ENCODE peak calls at places on chromosomes 7 and 10, in eight cellular contexts. One of them, this sample, is unnamed.
A peak's percentile ranks its signal among the peaks of the same experiment; 100 is the strongest.

GRCh38 chr10:48568131-48568530 is 36.7 kb downstream of the ARHGAP22 start:
- DNase-seq in IMR-90: no peak
- DNase-seq in lung: no peak
- DNase-seq in prostate gland: no peak
- DNase-seq in GM10248: no peak
- DNase-seq in fibroblast of pulmonary artery: no peak
- DNase-seq in AG09309: no peak
- DNase-seq in neural crest cell: no peak
- DNase-seq in this sample: no peak

GRCh38 chr7:110962826-110963225 is 128.1 kb upstream of the LRRN3 start:
- DNase-seq in AG09309: no peak
- DNase-seq in lung: no peak
- DNase-seq in IMR-90: no peak
- DNase-seq in prostate gland: no peak
- DNase-seq in fibroblast of pulmonary artery: no peak
- DNase-seq in neural crest cell: no peak
- DNase-seq in GM10248: no peak
- DNase-seq in this sample: no peak

GRCh38 chr10:104456817-104457657 is 103.4 kb downstream of the CFAP58 start:
- DNase-seq in GM10248: no peak
- DNase-seq in AG09309: no peak
- DNase-seq in IMR-90: no peak
- DNase-seq in lung: no peak
- DNase-seq in neural crest cell: no peak
- DNase-seq in prostate gland: no peak
- DNase-seq in fibroblast of pulmonary artery: no peak
- DNase-seq in this sample: no peak

GRCh38 chr10:93023013-93023650 is 37.5 kb upstream of the CYP26C1 start:
- DNase-seq in AG09309: no peak
- DNase-seq in prostate gland: no peak
- DNase-seq in neural crest cell: no peak
- DNase-seq in IMR-90: no peak
- DNase-seq in fibroblast of pulmonary artery: no peak
- DNase-seq in GM10248: no peak
- DNase-seq in lung: no peak
- DNase-seq in this sample: no peak

GRCh38 chr7:124457841-124458240 is 307.8 kb downstream of the GPR37 start:
- DNase-seq in fibroblast of pulmonary artery: no peak
- DNase-seq in neural crest cell: no peak
- DNase-seq in lung: no peak
- DNase-seq in prostate gland: no peak
- DNase-seq in GM10248: no peak
- DNase-seq in IMR-90: peak; percentile 70
- DNase-seq in AG09309: no peak
- DNase-seq in this sample: no peak

GRCh38 chr7:37112882-37113281 is 335.8 kb downstream of the ELMO1 start:
- DNase-seq in AG09309: no peak
- DNase-seq in fibroblast of pulmonary artery: no peak
- DNase-seq in lung: no peak
- DNase-seq in prostate gland: no peak
- DNase-seq in GM10248: no peak
- DNase-seq in IMR-90: no peak
- DNase-seq in neural crest cell: no peak
- DNase-seq in this sample: no peak

GRCh38 chr10:70106958-70107791 is 25.4 kb downstream of the AIFM2 start:
- DNase-seq in IMR-90: no peak
- DNase-seq in prostate gland: no peak
- DNase-seq in GM10248: peak; percentile 69
- DNase-seq in AG09309: no peak
- DNase-seq in lung: no peak
- DNase-seq in neural crest cell: peak; percentile 59
- DNase-seq in fibroblast of pulmonary artery: no peak
- DNase-seq in this sample: no peak

GRCh38 chr10:124679401-124679800 is 64.8 kb downstream of the FAM53B start:
- DNase-seq in AG09309: no peak
- DNase-seq in neural crest cell: no peak
- DNase-seq in prostate gland: no peak
- DNase-seq in lung: no peak
- DNase-seq in IMR-90: no peak
- DNase-seq in GM10248: no peak
- DNase-seq in fibroblast of pulmonary artery: no peak
- DNase-seq in this sample: no peak

GRCh38 chr10:93115661-93116383 is 42.1 kb downstream of the CYP26A1 start:
- DNase-seq in lung: peak; percentile 64
- DNase-seq in neural crest cell: peak; percentile 62
- DNase-seq in IMR-90: peak; percentile 32
- DNase-seq in GM10248: peak; percentile 67
- DNase-seq in AG09309: no peak
- DNase-seq in fibroblast of pulmonary artery: peak; percentile 64
- DNase-seq in prostate gland: peak; percentile 55
- DNase-seq in this sample: peak; percentile 75

GRCh38 chr10:116286801-116287200 is 13.8 kb upstream of the GFRA1 start:
- DNase-seq in AG09309: no peak
- DNase-seq in fibroblast of pulmonary artery: no peak
- DNase-seq in neural crest cell: no peak
- DNase-seq in IMR-90: no peak
- DNase-seq in GM10248: no peak
- DNase-seq in lung: no peak
- DNase-seq in prostate gland: no peak
- DNase-seq in this sample: no peak

GRCh38 chr7:54932818-54933543 is 85.8 kb upstream of the EGFR start:
- DNase-seq in prostate gland: peak; percentile 72
- DNase-seq in GM10248: no peak
- DNase-seq in neural crest cell: peak; percentile 65
- DNase-seq in IMR-90: peak; percentile 66
- DNase-seq in AG09309: peak; percentile 1
- DNase-seq in lung: peak; percentile 70
- DNase-seq in fibroblast of pulmonary artery: peak; percentile 65
- DNase-seq in this sample: peak; percentile 81

GRCh38 chr7:143325215-143325614 is 9.3 kb downstream of the CLCN1 start:
- DNase-seq in neural crest cell: no peak
- DNase-seq in lung: no peak
- DNase-seq in IMR-90: peak; percentile 78
- DNase-seq in prostate gland: no peak
- DNase-seq in fibroblast of pulmonary artery: no peak
- DNase-seq in AG09309: no peak
- DNase-seq in GM10248: no peak
- DNase-seq in this sample: no peak

GRCh38 chr10:70676511-70676910 is 4.2 kb downstream of the ADAMTS14 start:
- DNase-seq in GM10248: no peak
- DNase-seq in IMR-90: no peak
- DNase-seq in AG09309: no peak
- DNase-seq in lung: no peak
- DNase-seq in neural crest cell: no peak
- DNase-seq in fibroblast of pulmonary artery: no peak
- DNase-seq in prostate gland: no peak
- DNase-seq in this sample: no peak

GRCh38 chr10:24277771-24278518 is 69.0 kb downstream of the KIAA1217 start:
- DNase-seq in AG09309: no peak
- DNase-seq in lung: no peak
- DNase-seq in fibroblast of pulmonary artery: peak; percentile 67
- DNase-seq in IMR-90: no peak
- DNase-seq in prostate gland: no peak
- DNase-seq in GM10248: no peak
- DNase-seq in neural crest cell: no peak
- DNase-seq in this sample: no peak

GRCh38 chr7:29987083-29987482 is 2.5 kb downstream of the SCRN1 start:
- DNase-seq in prostate gland: no peak
- DNase-seq in lung: no peak
- DNase-seq in neural crest cell: no peak
- DNase-seq in fibroblast of pulmonary artery: peak; percentile 34
- DNase-seq in IMR-90: peak; percentile 65
- DNase-seq in GM10248: peak; percentile 24
- DNase-seq in AG09309: no peak
- DNase-seq in this sample: no peak

GRCh38 chr10:71921319-71922027 is 42.7 kb upstream of the CHST3 start:
- DNase-seq in prostate gland: no peak
- DNase-seq in lung: no peak
- DNase-seq in IMR-90: no peak
- DNase-seq in fibroblast of pulmonary artery: peak; percentile 67
- DNase-seq in AG09309: no peak
- DNase-seq in neural crest cell: no peak
- DNase-seq in GM10248: no peak
- DNase-seq in this sample: peak; percentile 33

GRCh38 chr10:16996530-16996964 is 133.1 kb downstream of the CUBN start:
- DNase-seq in prostate gland: no peak
- DNase-seq in neural crest cell: no peak
- DNase-seq in fibroblast of pulmonary artery: peak; percentile 82
- DNase-seq in AG09309: no peak
- DNase-seq in lung: no peak
- DNase-seq in GM10248: no peak
- DNase-seq in IMR-90: peak; percentile 36
- DNase-seq in this sample: no peak

GRCh38 chr7:888081-889024 is 12.0 kb downstream of the GET4 start:
- DNase-seq in GM10248: no peak
- DNase-seq in AG09309: no peak
- DNase-seq in IMR-90: no peak
- DNase-seq in neural crest cell: no peak
- DNase-seq in prostate gland: no peak
- DNase-seq in fibroblast of pulmonary artery: no peak
- DNase-seq in lung: no peak
- DNase-seq in this sample: no peak

GRCh38 chr7:41628926-41629325 is 74.0 kb downstream of the INHBA start:
- DNase-seq in fibroblast of pulmonary artery: peak; percentile 3
- DNase-seq in IMR-90: peak; percentile 66
- DNase-seq in GM10248: no peak
- DNase-seq in neural crest cell: no peak
- DNase-seq in prostate gland: no peak
- DNase-seq in AG09309: no peak
- DNase-seq in lung: no peak
- DNase-seq in this sample: no peak

GRCh38 chr10:47024399-47025252 is 113.4 kb downstream of the PTPN20 start:
- DNase-seq in fibroblast of pulmonary artery: peak; percentile 61
- DNase-seq in GM10248: peak; percentile 82
- DNase-seq in lung: peak; percentile 41
- DNase-seq in neural crest cell: peak; percentile 53
- DNase-seq in AG09309: no peak
- DNase-seq in IMR-90: peak; percentile 62
- DNase-seq in prostate gland: peak; percentile 39
- DNase-seq in this sample: peak; percentile 85
- TF ChIP-seq CTCF in fibroblast of pulmonary artery: peak; percentile 94
- TF ChIP-seq CTCF in GM10248: peak; percentile 82
- TF ChIP-seq CTCF in lung: peak; percentile 50
- TF ChIP-seq CTCF in neural crest cell: peak; percentile 91
- TF ChIP-seq CTCF in AG09309: peak; percentile 86
- TF ChIP-seq CTCF in IMR-90: peak; percentile 78
- TF ChIP-seq CTCF in prostate gland: peak; percentile 67
- TF ChIP-seq CTCF in this sample: peak; percentile 87

GRCh38 chr7:22854158-22855048 is 31.8 kb upstream of the TOMM7 start:
- DNase-seq in fibroblast of pulmonary artery: peak; percentile 92
- DNase-seq in lung: peak; percentile 91
- DNase-seq in IMR-90: peak; percentile 89
- DNase-seq in AG09309: peak; percentile 57
- DNase-seq in GM10248: peak; percentile 96
- DNase-seq in neural crest cell: peak; percentile 57
- DNase-seq in prostate gland: peak; percentile 63
- DNase-seq in this sample: peak; percentile 86

GRCh38 chr7:22856437-22856836 is 33.8 kb upstream of the TOMM7 start:
- DNase-seq in fibroblast of pulmonary artery: no peak
- DNase-seq in IMR-90: no peak
- DNase-seq in neural crest cell: no peak
- DNase-seq in GM10248: no peak
- DNase-seq in prostate gland: no peak
- DNase-seq in AG09309: no peak
- DNase-seq in lung: no peak
- DNase-seq in this sample: no peak

GRCh38 chr7:22853674-22854157 is 31.1 kb upstream of the TOMM7 start:
- DNase-seq in IMR-90: no peak
- DNase-seq in AG09309: no peak
- DNase-seq in neural crest cell: no peak
- DNase-seq in prostate gland: peak; percentile 12
- DNase-seq in fibroblast of pulmonary artery: peak; percentile 33
- DNase-seq in lung: no peak
- DNase-seq in GM10248: no peak
- DNase-seq in this sample: no peak

GRCh38 chr7:22853138-22853537 is 30.5 kb upstream of the TOMM7 start:
- DNase-seq in IMR-90: no peak
- DNase-seq in AG09309: no peak
- DNase-seq in GM10248: no peak
- DNase-seq in prostate gland: no peak
- DNase-seq in lung: no peak
- DNase-seq in fibroblast of pulmonary artery: no peak
- DNase-seq in neural crest cell: no peak
- DNase-seq in this sample: no peak

GRCh38 chr7:22855049-22855392 is 32.4 kb upstream of the TOMM7 start:
- DNase-seq in prostate gland: no peak
- DNase-seq in lung: no peak
- DNase-seq in AG09309: no peak
- DNase-seq in neural crest cell: no peak
- DNase-seq in IMR-90: no peak
- DNase-seq in GM10248: peak; percentile 30
- DNase-seq in fibroblast of pulmonary artery: no peak
- DNase-seq in this sample: no peak
- TF ChIP-seq CTCF in prostate gland: no peak
- TF ChIP-seq CTCF in lung: no peak
- TF ChIP-seq CTCF in AG09309: no peak
- TF ChIP-seq CTCF in neural crest cell: no peak
- TF ChIP-seq CTCF in IMR-90: no peak
- TF ChIP-seq CTCF in GM10248: no peak
- TF ChIP-seq CTCF in fibroblast of pulmonary artery: no peak
- TF ChIP-seq CTCF in this sample: no peak

GRCh38 chr10:43795639-43796038 is 147.0 kb upstream of the ZNF32 start:
- DNase-seq in IMR-90: no peak
- DNase-seq in lung: no peak
- DNase-seq in prostate gland: no peak
- DNase-seq in AG09309: no peak
- DNase-seq in neural crest cell: no peak
- DNase-seq in GM10248: no peak
- DNase-seq in fibroblast of pulmonary artery: no peak
- DNase-seq in this sample: no peak

GRCh38 chr10:43795093-43795492 is 146.4 kb upstream of the ZNF32 start:
- DNase-seq in fibroblast of pulmonary artery: no peak
- DNase-seq in lung: no peak
- DNase-seq in IMR-90: no peak
- DNase-seq in AG09309: no peak
- DNase-seq in GM10248: no peak
- DNase-seq in prostate gland: no peak
- DNase-seq in neural crest cell: no peak
- DNase-seq in this sample: no peak

GRCh38 chr10:43785252-43785651 is 136.6 kb upstream of the ZNF32 start:
- DNase-seq in AG09309: no peak
- DNase-seq in fibroblast of pulmonary artery: peak; percentile 30
- DNase-seq in lung: no peak
- DNase-seq in IMR-90: no peak
- DNase-seq in neural crest cell: no peak
- DNase-seq in GM10248: no peak
- DNase-seq in prostate gland: no peak
- DNase-seq in this sample: no peak

GRCh38 chr10:43793714-43794113 is 145.0 kb upstream of the ZNF32 start:
- DNase-seq in prostate gland: no peak
- DNase-seq in AG09309: peak; percentile 76
- DNase-seq in neural crest cell: no peak
- DNase-seq in GM10248: no peak
- DNase-seq in lung: no peak
- DNase-seq in IMR-90: peak; percentile 82
- DNase-seq in fibroblast of pulmonary artery: peak; percentile 90
- DNase-seq in this sample: no peak

GRCh38 chr10:43790147-43790546 is 141.5 kb upstream of the ZNF32 start:
- DNase-seq in AG09309: no peak
- DNase-seq in fibroblast of pulmonary artery: no peak
- DNase-seq in neural crest cell: no peak
- DNase-seq in prostate gland: no peak
- DNase-seq in IMR-90: no peak
- DNase-seq in lung: no peak
- DNase-seq in GM10248: no peak
- DNase-seq in this sample: no peak
- TF ChIP-seq CTCF in AG09309: no peak
- TF ChIP-seq CTCF in fibroblast of pulmonary artery: no peak
- TF ChIP-seq CTCF in neural crest cell: no peak
- TF ChIP-seq CTCF in prostate gland: no peak
- TF ChIP-seq CTCF in IMR-90: no peak
- TF ChIP-seq CTCF in lung: no peak
- TF ChIP-seq CTCF in GM10248: no peak
- TF ChIP-seq CTCF in this sample: no peak

GRCh38 chr7:16130127-16131110 is 290.9 kb downstream of the CRPPA start:
- DNase-seq in neural crest cell: no peak
- DNase-seq in prostate gland: no peak
- DNase-seq in IMR-90: peak; percentile 12
- DNase-seq in AG09309: peak; percentile 8
- DNase-seq in fibroblast of pulmonary artery: peak; percentile 29
- DNase-seq in lung: no peak
- DNase-seq in GM10248: no peak
- DNase-seq in this sample: no peak
- TF ChIP-seq CTCF in neural crest cell: no peak
- TF ChIP-seq CTCF in prostate gland: no peak
- TF ChIP-seq CTCF in IMR-90: no peak
- TF ChIP-seq CTCF in AG09309: no peak
- TF ChIP-seq CTCF in fibroblast of pulmonary artery: no peak
- TF ChIP-seq CTCF in lung: no peak
- TF ChIP-seq CTCF in GM10248: no peak
- TF ChIP-seq CTCF in this sample: no peak

This sample was measured in Calu3.